ENCODE peak calls at places on chromosome 19, in seven cellular contexts. E is K562; I is CD4-positive, CD25-positive, alpha-beta regulatory T cell; D is prostate gland; A is body of pancreas; S is colonic mucosa; X is heart left ventricle. Q is an unnamed sample.

GRCh38 chr19:15112385-15112784 is 5.2 kb downstream of the SYDE1 start:
- DNase-seq in E (peak; percentile 44), I (no peak), D (no peak), A (no peak), S (no peak), X (no peak), Q (no peak)

GRCh38 chr19:45049073-45049736 is 10.4 kb downstream of the CLASRP start:
- DNase-seq in E (no peak), I (no peak), D (no peak), A (peak; percentile 76), S (no peak), X (no peak), Q (peak; percentile 35)

GRCh38 chr19:45769821-45770191 is 754 bp upstream of the SIX5 start:
- DNase-seq in E (peak; percentile 39), I (peak; percentile 48), D (peak; percentile 59), A (peak; percentile 60), S (peak; percentile 68), X (no peak), Q (no peak)

GRCh38 chr19:4713384-4713951 is 10.2 kb downstream of the DPP9 start:
- DNase-seq in E (no peak), I (no peak), D (peak; percentile 96), A (peak; percentile 54), S (peak; percentile 95), X (peak; percentile 85), Q (peak; percentile 85)

GRCh38 chr19:4589579-4590410 is 30.3 kb upstream of the SEMA6B start:
- DNase-seq in E (peak; percentile 75), I (no peak), D (no peak), A (no peak), S (no peak), X (peak; percentile 31), Q (peak; percentile 41)

GRCh38 chr19:7251502-7251901 is 42.7 kb downstream of the INSR start:
- DNase-seq in E (no peak), I (no peak), D (no peak), A (no peak), S (no peak), X (no peak), Q (no peak)

GRCh38 chr19:17520865-17521264 is 9.4 kb downstream of the PGLS start:
- DNase-seq in E (no peak), I (no peak), D (no peak), A (no peak), S (no peak), X (no peak), Q (no peak)

GRCh38 chr19:30171795-30172642 is 200.2 kb upstream of the ZNF536 start:
- DNase-seq in E (no peak), I (no peak), D (no peak), A (no peak), S (no peak), X (no peak), Q (no peak)

GRCh38 chr19:8336072-8336569 is 6.9 kb downstream of the KANK3 start:
- DNase-seq in E (no peak), I (no peak), D (no peak), A (no peak), S (no peak), X (no peak), Q (no peak)

GRCh38 chr19:46721269-46722003 is 4.5 kb upstream of the PRKD2 start:
- DNase-seq in E (peak; percentile 63), I (no peak), D (no peak), A (no peak), S (no peak), X (no peak), Q (no peak)

GRCh38 chr19:15934332-15935078 is at the start of gene CYP4F11:
- DNase-seq in E (no peak), I (no peak), D (peak; percentile 95), A (peak; percentile 96), S (peak; percentile 89), X (peak; percentile 24), Q (peak; percentile 73)

GRCh38 chr19:9848060-9848459 is 12.9 kb downstream of the PIN1 start:
- DNase-seq in E (no peak), I (no peak), D (no peak), A (no peak), S (no peak), X (no peak), Q (no peak)

GRCh38 chr19:6362351-6362801 is 1.0 kb downstream of the CLPP start:
- DNase-seq in E (no peak), I (no peak), D (no peak), A (no peak), S (no peak), X (no peak), Q (no peak)

GRCh38 chr19:16233081-16233776 is 35.5 kb downstream of the AP1M1 start:
- DNase-seq in E (no peak), I (no peak), D (no peak), A (no peak), S (no peak), X (no peak), Q (no peak)

GRCh38 chr19:7229735-7230134 is 64.5 kb downstream of the INSR start:
- DNase-seq in E (no peak), I (no peak), D (no peak), A (no peak), S (no peak), X (no peak), Q (no peak)

GRCh38 chr19:45403781-45404556 is 900 bp downstream of the PPP1R13L start:
- DNase-seq in E (peak; percentile 78), I (peak; percentile 35), D (peak; percentile 66), A (peak; percentile 77), S (peak; percentile 82), X (peak; percentile 70), Q (peak; percentile 75)

GRCh38 chr19:40798223-40798996 is 581 bp upstream of the EGLN2 start:
- DNase-seq in E (peak; percentile 97), I (peak; percentile 100), D (peak; percentile 100), A (peak; percentile 100), S (peak; percentile 100), X (peak; percentile 100), Q (peak; percentile 100)

GRCh38 chr19:31152906-31153305 is 196.3 kb downstream of the TSHZ3 start:
- DNase-seq in E (no peak), I (no peak), D (no peak), A (no peak), S (no peak), X (no peak), Q (no peak)

GRCh38 chr19:47161876-47162489 is 31.3 kb downstream of the SAE1 start:
- DNase-seq in E (no peak), I (no peak), D (no peak), A (no peak), S (no peak), X (no peak), Q (no peak)

GRCh38 chr19:16336571-16336970 is 11.9 kb downstream of the KLF2 start:
- DNase-seq in E (no peak), I (no peak), D (no peak), A (no peak), S (no peak), X (no peak), Q (no peak)

GRCh38 chr19:19475845-19476828 is 39.2 kb downstream of the TSSK6 start:
- DNase-seq in E (peak; percentile 48), I (no peak), D (no peak), A (no peak), S (no peak), X (no peak), Q (no peak)

DNA sequence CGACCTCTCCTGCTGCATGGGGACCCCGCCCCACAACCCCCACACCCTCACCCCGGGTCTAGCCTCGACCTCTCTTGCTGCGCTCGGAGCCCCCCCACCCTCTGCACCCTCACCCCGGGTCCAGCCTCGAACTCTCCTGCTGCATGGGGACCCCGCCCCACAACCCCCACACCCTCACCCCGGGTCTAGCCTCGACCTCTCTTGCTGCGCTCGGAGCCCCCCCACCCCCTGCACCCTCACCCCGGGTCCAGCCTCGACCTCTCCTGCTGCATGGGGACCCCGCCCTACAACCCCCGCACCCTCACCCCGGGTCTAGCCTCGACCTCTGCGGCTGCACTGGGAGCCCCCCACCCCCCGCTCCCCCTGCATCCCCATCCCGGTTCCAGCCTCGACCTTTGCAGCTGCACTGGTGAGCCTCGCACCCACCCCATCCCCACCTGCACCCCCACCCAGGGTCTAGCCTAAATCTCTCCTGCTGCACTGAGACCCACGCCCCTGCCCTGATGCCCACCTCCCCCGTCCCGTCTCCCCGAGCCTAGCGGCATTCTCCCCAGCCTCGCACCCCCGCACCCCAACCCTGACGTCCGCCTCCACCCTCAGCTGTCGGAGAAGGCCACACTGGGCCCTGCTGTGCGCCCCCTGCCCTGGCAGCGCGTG is 1.8 kb downstream of the CFD start:
- DNase-seq in E (no peak), I (no peak), D (no peak), A (no peak), S (no peak), X (no peak), Q (no peak)
- H3K4me1 ChIP-seq in E (peaks cover 65% of the 10 kb centered on the region), I (peaks cover 30% of the 10 kb centered on the region), D (no peaks in the 10 kb centered on the region), A (peaks cover 27% of the 10 kb centered on the region), S (no peaks in the 10 kb centered on the region), X (peaks cover 4% of the 10 kb centered on the region), Q (peaks cover 32% of the 10 kb centered on the region)

GRCh38 chr19:11735375-11735774 is 3.4 kb downstream of the ZNF823 start:
- DNase-seq in E (no peak), I (no peak), D (no peak), A (no peak), S (peak; percentile 56), X (no peak), Q (no peak)

GRCh38 chr19:11729586-11729985 is 9.2 kb downstream of the ZNF823 start:
- DNase-seq in E (no peak), I (no peak), D (peak; percentile 24), A (no peak), S (no peak), X (no peak), Q (no peak)
- H3K27ac ChIP-seq in E (no peak overlapping the region), I (no peak overlapping the region), D (peak overlapping the region; percentile 17), A (no peak overlapping the region), S (no peak overlapping the region), X (no peak overlapping the region), Q (no peak overlapping the region)

GRCh38 chr19:49881672-49882394 is 4.3 kb downstream of the TBC1D17 start:
- DNase-seq in E (peak; percentile 83), I (no peak), D (no peak), A (no peak), S (peak; percentile 22), X (no peak), Q (no peak)
- H3K36me3 ChIP-seq in E (peaks cover 55% of the 10 kb centered on the region), I (peaks cover 46% of the 10 kb centered on the region), D (peaks cover 45% of the 10 kb centered on the region), A (peaks cover 42% of the 10 kb centered on the region), S (peaks cover 20% of the 10 kb centered on the region), X (peaks cover 84% of the 10 kb centered on the region), Q (peaks cover 82% of the 10 kb centered on the region)

GRCh38 chr19:38844093-38844686 is 5.6 kb downstream of the HNRNPL start:
- DNase-seq in E (no peak), I (no peak), D (no peak), A (no peak), S (no peak), X (no peak), Q (no peak)
- H3K4me1 ChIP-seq in E (peaks cover 18% of the 10 kb centered on the region), I (peaks cover 91% of the 10 kb centered on the region), D (peaks cover 12% of the 10 kb centered on the region), A (peaks cover 71% of the 10 kb centered on the region), S (peaks cover 4% of the 10 kb centered on the region), X (peaks cover 41% of the 10 kb centered on the region), Q (peaks cover 75% of the 10 kb centered on the region)

DNA sequence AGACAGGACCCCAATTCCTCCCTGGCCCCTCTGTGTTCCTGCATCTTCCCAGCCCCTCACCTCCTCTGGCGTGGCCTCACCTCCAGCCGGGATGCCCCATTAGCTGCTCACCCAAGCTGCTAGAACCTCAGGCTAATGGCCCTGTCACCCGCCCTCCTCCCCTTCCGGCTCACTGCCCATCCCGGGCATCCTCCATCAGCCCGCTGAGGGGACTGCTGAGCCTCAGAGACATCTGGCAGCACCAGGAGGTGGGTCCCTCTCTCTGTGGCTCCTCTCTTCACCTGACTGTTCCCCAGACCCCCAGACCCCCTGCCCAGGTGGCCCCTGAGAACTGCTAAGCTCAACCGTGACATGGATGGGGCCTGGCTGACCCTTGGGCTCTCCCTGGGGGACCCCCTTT is 2.9 kb downstream of the FFAR1 start:
- DNase-seq in E (no peak), I (no peak), D (no peak), A (peak; percentile 47), S (no peak), X (no peak), Q (no peak)
- H3K27ac ChIP-seq in E (no peak overlapping the region), I (no peak overlapping the region), D (no peak overlapping the region), A (no peak overlapping the region), S (no peak overlapping the region), X (no peak overlapping the region), Q (no peak overlapping the region)

Q was measured in left ventricle myocardium inferior.